ENCODE peak calls at places on chromosomes 5 and 9, in four cellular contexts. I is cardiac muscle cell; E is naive thymus-derived CD4-positive, alpha-beta T cell; M is fibroblast of lung. H is an unnamed sample. For H3K9me3, the result is how much of the 10 kb centered on the place peaks cover.

GRCh38 chr9:17609312-17610005 is 30.6 kb downstream of the SH3GL2 start:
- DNase-seq in I (no peak), E (no peak), M (no peak), H (no peak)

GRCh38 chr9:93810028-93810971 is 144.9 kb downstream of the BARX1 start:
- DNase-seq in E (no peak), I (no peak), M (no peak), H (no peak)

GRCh38 chr5:138775034-138775433 is 21.8 kb downstream of the CTNNA1 start:
- DNase-seq in E (no peak), M (no peak), I (no peak), H (no peak)

GRCh38 chr9:126016579-126017290 is 269.6 kb downstream of the PBX3 start:
- DNase-seq in M (no peak), E (no peak), I (no peak), H (no peak)

GRCh38 chr9:14346301-14346721 is 32.4 kb upstream of the NFIB start:
- DNase-seq in E (no peak), M (no peak), I (peak), H (no peak)

GRCh38 chr5:102903074-102903871 is 148.2 kb downstream of the PAM start:
- DNase-seq in E (no peak), I (no peak), M (no peak), H (no peak)

GRCh38 chr5:66454186-66455078 is 141.8 kb upstream of the MAST4 start:
- DNase-seq in E (no peak), M (peak), I (peak), H (no peak)

GRCh38 chr9:68851657-68852056 is 146.6 kb downstream of the PIP5K1B start:
- DNase-seq in M (no peak), E (no peak), I (peak), H (no peak)

GRCh38 chr9:122463828-122464632 is 13.7 kb downstream of the OR1J1 start:
- DNase-seq in E (no peak), M (no peak), I (peak), H (no peak)

GRCh38 chr5:137336565-137337120 is 162.5 kb downstream of the SPOCK1 start:
- DNase-seq in M (no peak), I (no peak), E (no peak), H (no peak)

GRCh38 chr5:111280282-111280901 is 56.2 kb downstream of the CAMK4 start:
- DNase-seq in E (no peak), I (no peak), M (no peak), H (no peak)

GRCh38 chr5:179793470-179794139 is at the start of gene LTC4S:
- DNase-seq in M (peak), I (peak), E (peak), H (peak)

GRCh38 chr9:36101916-36102741 is 34.4 kb upstream of the GLIPR2 start:
- DNase-seq in E (no peak), M (peak), I (peak), H (peak)

GRCh38 chr5:79888643-79889042 is 102.4 kb downstream of the MTX3 start:
- DNase-seq in M (no peak), E (no peak), I (no peak), H (no peak)

GRCh38 chr5:98397081-98397480 is 376.4 kb upstream of the RGMB start:
- DNase-seq in M (peak), E (no peak), I (peak), H (no peak)

GRCh38 chr5:3963662-3964061 is 368.0 kb downstream of the IRX1 start:
- DNase-seq in I (no peak), E (no peak), M (no peak), H (no peak)

GRCh38 chr5:2335727-2336515 is 415.6 kb downstream of the IRX2 start:
- DNase-seq in E (no peak), I (no peak), M (no peak), H (no peak)

GRCh38 chr5:132190161-132190817 is 37.4 kb downstream of the P4HA2 start:
- DNase-seq in I (peak), E (peak), M (peak), H (no peak)

GRCh38 chr9:101365181-101365580 is 19.6 kb downstream of the BAAT start:
- DNase-seq in E (no peak), I (peak), M (peak), H (no peak)

GRCh38 chr5:140217299-140218026 is 42.5 kb downstream of the CYSTM1 start:
- DNase-seq in I (no peak), M (no peak), E (no peak), H (no peak)

GRCh38 chr5:140220698-140221064 is 45.7 kb downstream of the CYSTM1 start:
- DNase-seq in I (no peak), M (no peak), E (no peak), H (no peak)

GRCh38 chr5:140221697-140222223 is 46.8 kb downstream of the CYSTM1 start:
- DNase-seq in E (no peak), M (peak), I (peak), H (no peak)

GRCh38 chr5:140220032-140220697 is 45.2 kb downstream of the CYSTM1 start:
- DNase-seq in I (no peak), M (no peak), E (no peak), H (no peak)

DNA sequence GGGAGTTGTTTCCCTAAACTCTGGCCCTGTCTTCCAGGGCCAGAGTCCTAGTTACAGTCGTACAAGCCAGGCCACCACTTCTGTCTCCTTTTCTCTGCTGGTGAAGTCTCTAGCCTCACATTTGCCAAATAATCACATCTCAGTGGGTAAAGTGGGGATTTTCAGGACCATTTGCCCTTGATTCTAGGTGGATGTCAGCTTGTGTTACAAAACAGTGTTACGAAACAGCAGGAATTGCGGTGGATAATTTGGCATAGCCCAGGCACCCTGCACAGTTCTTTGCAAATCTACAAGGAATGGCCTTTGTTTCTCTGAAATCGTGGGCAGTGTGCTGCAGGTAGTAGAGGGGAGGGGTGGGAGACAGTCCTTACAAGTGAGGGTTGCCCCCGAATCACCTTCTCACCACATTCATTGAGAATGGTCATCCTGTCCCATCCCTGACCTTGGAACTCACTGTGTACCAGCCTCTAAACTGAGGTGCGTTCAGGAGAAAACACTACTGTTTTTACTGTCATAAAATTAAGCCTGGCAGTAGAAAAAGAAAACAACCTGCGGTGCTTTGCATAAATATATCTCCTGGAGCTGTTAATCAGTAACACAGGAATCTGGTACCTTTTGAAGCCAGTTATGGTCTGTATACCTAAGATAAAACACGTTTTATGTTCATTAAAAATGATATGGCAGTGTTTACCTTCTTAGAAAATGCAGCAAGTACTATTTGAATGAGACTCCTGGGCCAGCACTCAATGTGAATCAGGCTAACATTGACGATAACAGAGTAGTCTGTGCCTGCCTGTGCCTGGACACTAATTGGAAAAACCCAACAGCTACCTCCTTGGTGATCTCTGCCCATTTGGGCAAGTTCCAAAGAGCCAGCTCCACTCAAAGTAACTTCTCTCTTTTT is 44.3 kb downstream of the CYSTM1 start:
- DNase-seq in E (no peak), I (peak), M (peak), H (no peak)
- H3K27ac ChIP-seq in E (no peak), I (no peak), M (no peak), H (no peak)

GRCh38 chr5:141355641-141356040 is 820 bp downstream of the PCDHGA4 start:
- DNase-seq in M (no peak), E (no peak), I (no peak), H (no peak)
- H3K9me3 ChIP-seq in M (under half), E (under half), I (under half), H (under half)

DNA sequence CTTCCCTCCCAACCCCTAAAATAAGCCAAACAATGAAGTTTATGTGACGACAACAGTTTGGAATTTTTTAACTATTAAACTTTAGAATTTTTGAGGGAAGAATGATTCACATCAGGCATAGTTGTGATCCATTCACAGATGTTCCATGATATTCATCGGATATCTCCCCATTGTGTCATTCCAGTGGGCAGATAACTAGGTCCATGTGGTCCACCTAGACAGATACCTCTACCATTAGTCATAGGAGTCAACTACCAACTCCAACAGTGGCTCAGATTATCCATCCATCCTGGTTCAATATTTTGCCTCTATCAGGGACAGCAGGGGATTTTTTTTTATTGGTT is 283.0 kb downstream of the ADAMTS6 start:
- DNase-seq in E (no peak), M (peak), I (peak), H (no peak)
- H3K27ac ChIP-seq in E (no peak), M (peak), I (no peak), H (no peak)

GRCh38 chr9:123832858-123833257 is 97.1 kb downstream of the DENND1A start:
- DNase-seq in M (no peak), I (no peak), E (no peak), H (no peak)
- H3K9me3 ChIP-seq in M (under half), I (under half), E (under half), H (under half)

DNA sequence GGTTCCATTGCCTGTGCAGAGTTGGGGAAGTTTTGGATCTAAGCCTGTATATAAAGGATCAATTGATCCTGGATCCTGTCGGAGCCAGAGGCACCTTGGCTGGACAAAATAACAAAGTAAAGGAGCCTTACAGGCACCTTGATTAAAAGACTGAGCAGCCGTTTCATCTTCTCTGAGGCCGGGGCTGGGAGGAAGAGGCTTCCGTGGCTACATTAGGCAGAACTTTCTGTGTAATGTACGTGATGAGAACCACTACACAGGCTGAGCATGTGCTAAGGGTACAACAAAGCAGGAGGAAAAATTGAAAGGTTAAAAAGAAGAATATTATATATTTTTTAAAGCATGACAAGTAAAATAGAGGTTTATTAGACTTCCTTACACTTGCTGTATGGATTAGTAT is 37.0 kb downstream of the IL31RA start:
- DNase-seq in I (no peak), M (no peak), E (no peak), H (no peak)
- H3K27ac ChIP-seq in I (no peak), M (no peak), E (no peak), H (no peak)

GRCh38 chr5:50325237-50325832 is 115.8 kb downstream of the EMB start:
- DNase-seq in E (no peak), M (peak), I (peak), H (no peak)
- H3K9me3 ChIP-seq in E (under half), M (under half), I (under half), H (under half)

GRCh38 chr9:112582863-112583262 is 96.2 kb downstream of the KIAA1958 start:
- DNase-seq in E (no peak), I (no peak), M (no peak), H (no peak)
- H3K27ac ChIP-seq in E (no peak), I (no peak), M (no peak), H (no peak)

DNA sequence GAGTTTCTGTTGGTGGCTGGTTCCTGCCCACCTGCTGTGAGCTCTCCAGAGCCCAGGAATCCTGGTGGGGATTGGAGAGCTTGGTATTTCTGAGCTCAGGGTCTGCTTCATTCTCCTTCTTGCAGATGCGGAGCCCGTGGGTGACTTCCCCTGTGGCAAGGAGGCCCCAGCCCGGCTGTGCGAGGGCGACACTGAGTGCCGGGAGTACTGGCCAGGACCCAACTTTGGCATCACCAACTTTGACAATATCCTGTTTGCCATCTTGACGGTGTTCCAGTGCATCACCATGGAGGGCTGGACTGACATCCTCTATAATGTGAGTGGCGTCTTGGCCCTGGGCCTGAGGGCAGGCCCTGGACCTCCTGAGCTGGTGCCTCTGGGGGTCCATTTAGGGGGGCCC is 39.5 kb downstream of the CACNA1B start:
- DNase-seq in I (no peak), M (no peak), E (no peak), H (no peak)
- H3K9me3 ChIP-seq in I (under half), M (under half), E (under half), H (under half)

GRCh38 chr5:61306531-61307195 is 25.4 kb upstream of the ZSWIM6 start:
- DNase-seq in M (peak), I (peak), E (no peak), H (no peak)
- H3K27ac ChIP-seq in M (peak), I (no peak), E (no peak), H (no peak)

H was measured in uterus.